ENCODE peak calls at places on chromosomes 16 and 17, in six cellular contexts. E, N, G, L, B and I are unnamed samples.

GRCh38 chr17:42399948-42400843 is 12.0 kb upstream of the STAT3 start:
- DNase-seq in E (no peak), N (peak; percentile 27), G (no peak), L (no peak), B (no peak), I (no peak)

GRCh38 chr17:82029990-82030469 is 1.4 kb upstream of the RAC3 start:
- DNase-seq in E (no peak), N (no peak), G (no peak), L (no peak), B (no peak), I (no peak)

GRCh38 chr16:75452464-75453190 is 11.9 kb downstream of the TMEM170A start:
- DNase-seq in E (no peak), N (no peak), G (no peak), L (no peak), B (no peak), I (no peak)

GRCh38 chr16:78452030-78452429 is 352.6 kb downstream of the WWOX start:
- DNase-seq in E (no peak), N (no peak), G (no peak), L (no peak), B (no peak), I (no peak)

GRCh38 chr16:86681440-86681838 is 103.1 kb downstream of the FOXL1 start:
- DNase-seq in E (no peak), N (no peak), G (no peak), L (no peak), B (no peak), I (no peak)

GRCh38 chr16:68444058-68444657 is 4.2 kb downstream of the SMPD3 start:
- DNase-seq in E (no peak), N (peak; percentile 69), G (no peak), L (no peak), B (peak; percentile 39), I (no peak)

GRCh38 chr17:49577651-49577935 is 1.9 kb downstream of the NXPH3 start:
- DNase-seq in E (no peak), N (no peak), G (no peak), L (no peak), B (no peak), I (no peak)

GRCh38 chr16:64626771-64627170 is 495.1 kb downstream of the CDH11 start:
- DNase-seq in E (no peak), N (no peak), G (no peak), L (no peak), B (peak; percentile 3), I (peak; percentile 72)

GRCh38 chr17:38980455-38981217 is 13.4 kb upstream of the FBXO47 start:
- DNase-seq in E (no peak), N (no peak), G (no peak), L (no peak), B (no peak), I (no peak)

GRCh38 chr17:951388-952132 is 28.0 kb downstream of the NXN start:
- DNase-seq in E (peak; percentile 73), N (peak; percentile 28), G (no peak), L (no peak), B (peak; percentile 33), I (no peak)

GRCh38 chr16:77273-77806 is 685 bp upstream of the MPG start:
- DNase-seq in E (no peak), N (peak; percentile 74), G (no peak), L (peak; percentile 72), B (peak; percentile 30), I (peak; percentile 66)

GRCh38 chr16:66167564-66168291 is 198.8 kb upstream of the CDH5 start:
- DNase-seq in E (no peak), N (no peak), G (no peak), L (no peak), B (no peak), I (no peak)

GRCh38 chr17:63433746-63434591 is 12.1 kb downstream of the CYB561 start:
- DNase-seq in E (peak; percentile 82), N (peak; percentile 53), G (no peak), L (peak; percentile 93), B (peak; percentile 24), I (no peak)

GRCh38 chr17:63436523-63437110 is 9.5 kb downstream of the CYB561 start:
- DNase-seq in E (no peak), N (peak; percentile 33), G (no peak), L (no peak), B (no peak), I (peak; percentile 78)

GRCh38 chr17:63437287-63438091 is 8.6 kb downstream of the CYB561 start:
- DNase-seq in E (no peak), N (peak; percentile 38), G (no peak), L (peak; percentile 54), B (no peak), I (no peak)

GRCh38 chr17:63434951-63435571 is 11.0 kb downstream of the CYB561 start:
- DNase-seq in E (no peak), N (peak; percentile 82), G (peak; percentile 51), L (peak; percentile 81), B (peak; percentile 76), I (peak; percentile 84)

DNA sequence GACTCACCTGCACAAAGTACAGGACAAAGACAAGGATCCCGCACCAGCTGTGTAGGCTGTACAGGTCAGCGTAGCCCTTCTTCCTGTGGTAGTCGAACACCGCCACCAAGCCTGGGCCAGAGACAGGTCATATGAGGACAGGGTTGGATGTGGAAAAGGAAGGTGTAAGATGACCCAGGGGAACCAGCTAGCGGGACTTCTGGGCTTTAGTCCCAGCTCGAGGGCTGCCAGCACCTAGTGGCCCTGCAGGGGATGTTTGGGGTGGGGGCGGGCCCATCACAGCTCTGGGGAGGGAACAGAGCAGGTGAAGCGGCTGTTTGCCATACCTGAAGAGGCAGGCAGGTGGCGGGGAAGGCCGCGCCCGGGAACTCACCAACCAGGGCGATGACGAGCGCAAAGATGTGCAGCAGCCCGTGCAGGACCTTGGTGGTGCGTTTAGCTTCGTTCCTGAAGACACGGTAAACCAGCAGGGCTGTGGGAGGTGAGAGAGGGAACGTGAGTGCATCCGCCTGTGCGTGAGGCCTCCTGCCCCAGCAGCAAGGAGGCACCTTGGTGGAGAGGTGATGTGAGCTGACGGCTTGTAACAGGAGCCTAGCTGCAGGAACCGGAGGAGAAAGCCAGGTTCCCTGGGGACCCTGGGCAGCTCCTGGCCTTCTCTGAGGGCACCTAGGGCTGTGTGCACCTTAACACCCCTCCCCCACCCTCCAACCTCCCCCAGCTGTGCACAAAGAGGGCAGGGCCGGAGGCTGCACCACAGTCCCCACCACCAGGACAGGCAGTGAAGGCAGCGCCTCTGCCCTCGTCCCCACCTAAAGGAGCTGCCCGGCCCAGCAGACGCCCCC is 10.2 kb downstream of the CYB561 start:
- DNase-seq in E (no peak), N (peak; percentile 68), G (no peak), L (peak; percentile 28), B (peak; percentile 31), I (no peak)
- TF ChIP-seq CTCF in E (no peak), N (peak; percentile 10), G (no peak), L (no peak), B (peak; percentile 66), I (no peak)

GRCh38 chr17:48550313-48551205 is 5.7 kb upstream of the HOXB2 start:
- DNase-seq in E (no peak), N (no peak), G (no peak), L (no peak), B (no peak), I (no peak)
- TF ChIP-seq CTCF in E (peak; percentile 49), N (no peak), G (no peak), L (peak; percentile 7), B (peak; percentile 17), I (no peak)

GRCh38 chr16:88747588-88748301 is 37.3 kb downstream of the PIEZO1 start:
- DNase-seq in E (no peak), N (peak; percentile 78), G (peak; percentile 38), L (no peak), B (peak; percentile 40), I (no peak)
- TF ChIP-seq CTCF in E (peak; percentile 33), N (no peak), G (no peak), L (no peak), B (peak; percentile 79), I (no peak)

GRCh38 chr16:11946433-11946832 is 4.6 kb upstream of the NPIPB2 start:
- DNase-seq in E (no peak), N (no peak), G (no peak), L (no peak), B (no peak), I (no peak)

GRCh38 chr16:11948819-11949218 is 7.0 kb upstream of the NPIPB2 start:
- DNase-seq in E (no peak), N (no peak), G (no peak), L (no peak), B (no peak), I (no peak)

DNA sequence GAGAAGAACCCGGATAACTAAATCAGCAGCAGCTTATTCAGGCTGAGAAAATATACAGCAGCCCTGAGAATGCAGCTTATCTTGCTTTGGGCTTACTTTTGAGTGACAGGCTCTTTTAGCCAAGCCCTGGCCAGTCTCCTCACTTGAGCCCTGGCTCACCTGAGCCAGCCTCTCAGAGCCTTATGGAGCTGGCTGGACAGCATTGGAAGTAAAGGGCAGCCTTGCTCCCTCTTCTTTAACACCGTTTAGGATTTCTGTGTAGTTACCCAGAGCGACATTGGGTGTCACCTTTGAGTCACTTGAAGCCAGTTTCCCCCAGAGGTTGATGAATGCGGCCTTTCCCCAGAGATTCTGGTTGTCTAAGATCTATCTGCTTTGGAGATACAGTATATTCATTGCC is 7.7 kb upstream of the NPIPB2 start:
- DNase-seq in E (no peak), N (no peak), G (no peak), L (no peak), B (peak; percentile 44), I (peak; percentile 42)
- TF ChIP-seq CTCF in E (peak; percentile 44), N (no peak), G (peak; percentile 21), L (peak; percentile 58), B (peak; percentile 51), I (no peak)

GRCh38 chr17:2041561-2042354 is at the start of gene OVCA2:
- DNase-seq in E (peak; percentile 84), N (peak; percentile 96), G (peak; percentile 97), L (peak; percentile 95), B (peak; percentile 85), I (peak; percentile 95)
- TF ChIP-seq CTCF in E (peak; percentile 57), N (no peak), G (peak; percentile 54), L (peak; percentile 80), B (peak; percentile 69), I (peak; percentile 77)

GRCh38 chr17:3626831-3627565 is 9.1 kb downstream of the SHPK start:
- DNase-seq in E (no peak), N (no peak), G (no peak), L (no peak), B (no peak), I (no peak)

GRCh38 chr17:3622977-3623594 is 13.0 kb downstream of the SHPK start:
- DNase-seq in E (no peak), N (no peak), G (no peak), L (no peak), B (no peak), I (no peak)

DNA sequence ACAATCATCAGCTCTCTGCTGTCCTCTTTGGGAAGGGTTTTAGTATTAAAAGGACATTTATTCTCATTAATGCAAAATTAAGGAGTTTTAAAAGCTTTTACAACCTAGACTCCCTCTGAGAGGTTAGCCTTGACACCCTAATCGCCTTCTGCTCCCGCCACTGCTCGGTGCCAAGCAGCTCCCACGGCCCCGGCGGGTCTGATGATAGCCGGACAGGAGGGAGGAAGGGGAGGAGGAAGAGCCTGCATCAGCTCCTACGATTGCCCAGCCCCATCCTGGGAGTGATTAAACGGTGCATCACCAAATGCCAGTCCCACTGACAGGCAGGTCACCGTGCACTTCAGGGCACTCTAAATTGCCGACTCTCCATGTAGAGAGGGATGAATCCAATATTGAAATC is 8.3 kb downstream of the SHPK start:
- DNase-seq in E (no peak), N (no peak), G (no peak), L (no peak), B (no peak), I (no peak)
- TF ChIP-seq CTCF in E (no peak), N (no peak), G (no peak), L (no peak), B (no peak), I (no peak)